ENCODE peak calls at places on chromosomes 7 and 10, in five cellular contexts. C is epithelial cell of esophagus, G is hepatocyte, L is astrocyte of the cerebellum, M is PC-3. K is an unnamed sample.

GRCh38 chr7:79357101-79357500 is 96.4 kb downstream of the MAGI2 start:
- DNase-seq in M (no peak), L (no peak), C (no peak), G (no peak), K (no peak)

GRCh38 chr10:44402465-44403205 is 17.7 kb upstream of the CXCL12 start:
- DNase-seq in G (no peak), C (no peak), L (no peak), M (no peak), K (no peak)

GRCh38 chr7:92621026-92621540 is 30.9 kb upstream of the FAM133B start:
- DNase-seq in C (peak; percentile 91), L (peak; percentile 98), M (peak; percentile 88), G (peak; percentile 84), K (peak; percentile 91)

GRCh38 chr10:7477538-7478334 is 66.9 kb upstream of the SFMBT2 start:
- DNase-seq in C (no peak), M (no peak), L (no peak), G (no peak), K (no peak)

GRCh38 chr7:87878208-87878735 is 2.0 kb downstream of the DBF4 start:
- DNase-seq in G (no peak), C (no peak), M (peak; percentile 5), L (no peak), K (no peak)

GRCh38 chr10:130809181-130809580 is 502.3 kb downstream of the TCERG1L start:
- DNase-seq in M (no peak), C (no peak), G (no peak), L (no peak), K (no peak)

GRCh38 chr10:117186832-117187615 is 10.3 kb upstream of the KCNK18 start:
- DNase-seq in L (no peak), M (peak; percentile 77), C (peak; percentile 91), G (no peak), K (no peak)

GRCh38 chr10:30915141-30915540 is 116.5 kb downstream of the ZNF438 start:
- DNase-seq in M (no peak), L (no peak), C (peak; percentile 8), G (no peak), K (peak; percentile 4)

GRCh38 chr10:104254493-104255243 is at the start of gene GSTO1:
- DNase-seq in G (peak; percentile 72), L (no peak), M (peak; percentile 52), C (peak; percentile 65), K (no peak)

GRCh38 chr10:4231439-4231838 is 446.4 kb upstream of the KLF6 start:
- DNase-seq in M (no peak), G (no peak), L (no peak), C (no peak), K (no peak)

GRCh38 chr10:113524120-113524519 is 28.7 kb upstream of the HABP2 start:
- DNase-seq in M (no peak), G (no peak), L (no peak), C (peak; percentile 7), K (no peak)

GRCh38 chr7:47186316-47186715 is 395.6 kb downstream of the TNS3 start:
- DNase-seq in G (no peak), C (no peak), L (no peak), M (no peak), K (no peak)

GRCh38 chr10:128173383-128173782 is 47.2 kb upstream of the MKI67 start:
- DNase-seq in G (no peak), L (no peak), C (peak; percentile 37), M (peak; percentile 48), K (no peak)

GRCh38 chr10:9858816-9859215 is 1158.9 kb upstream of the CELF2 start:
- DNase-seq in M (no peak), G (no peak), L (no peak), C (peak; percentile 6), K (no peak)

GRCh38 chr10:58698777-58699356 is 186.2 kb downstream of the BICC1 start:
- DNase-seq in M (no peak), C (no peak), G (no peak), L (no peak), K (no peak)

GRCh38 chr7:83547526-83547925 is 101.4 kb downstream of the SEMA3E start:
- DNase-seq in G (peak; percentile 52), L (peak; percentile 90), M (peak; percentile 95), C (peak; percentile 73), K (no peak)

GRCh38 chr7:130276796-130277762 is 10.4 kb downstream of the CPA2 start:
- DNase-seq in C (peak; percentile 66), L (peak; percentile 59), G (no peak), M (peak; percentile 40), K (no peak)

GRCh38 chr10:34656676-34657075 is 158.4 kb downstream of the PARD3 start:
- DNase-seq in M (no peak), C (no peak), G (no peak), L (no peak), K (no peak)

GRCh38 chr7:66929935-66930334 is 8.9 kb downstream of the TMEM248 start:
- DNase-seq in M (no peak), C (no peak), L (no peak), G (no peak), K (no peak)

GRCh38 chr7:21923663-21924062 is 22.0 kb downstream of the CDCA7L start:
- DNase-seq in C (no peak), L (no peak), M (peak; percentile 35), G (no peak), K (no peak)

GRCh38 chr10:47022311-47023131 is 111.3 kb downstream of the PTPN20 start:
- DNase-seq in L (no peak), M (no peak), C (no peak), G (no peak), K (no peak)

GRCh38 chr10:30701471-30702173 is 72.1 kb upstream of the LYZL2 start:
- DNase-seq in M (peak; percentile 72), C (peak; percentile 31), L (peak; percentile 62), G (no peak), K (no peak)

GRCh38 chr10:115941247-115941840 is 331.7 kb downstream of the GFRA1 start:
- DNase-seq in G (no peak), C (no peak), L (no peak), M (no peak), K (no peak)

GRCh38 chr10:1475095-1475583 is 262.2 kb downstream of the ADARB2 start:
- DNase-seq in M (no peak), G (no peak), C (no peak), L (no peak), K (no peak)

GRCh38 chr10:122062831-122063674 is 74.1 kb downstream of the TACC2 start:
- DNase-seq in C (peak; percentile 97), G (peak; percentile 93), M (peak; percentile 90), L (peak; percentile 24), K (peak; percentile 39)

GRCh38 chr10:30783939-30784500 is 154.5 kb upstream of the LYZL2 start:
- DNase-seq in M (peak; percentile 65), C (peak; percentile 59), G (peak; percentile 90), L (peak; percentile 85), K (peak; percentile 82)

GRCh38 chr7:23205861-23206510 is 24.1 kb downstream of the NUP42 start:
- DNase-seq in G (no peak), M (no peak), L (no peak), C (peak; percentile 23), K (no peak)

GRCh38 chr10:132219486-132219885 is 32.7 kb downstream of the DPYSL4 start:
- DNase-seq in L (no peak), C (no peak), G (no peak), M (no peak), K (no peak)

GRCh38 chr10:83522881-83523386 is 616.4 kb upstream of the GHITM start:
- DNase-seq in C (no peak), G (peak; percentile 10), L (peak; percentile 58), M (no peak), K (peak; percentile 78)

GRCh38 chr10:98170249-98171117 is 36.0 kb downstream of the R3HCC1L start:
- DNase-seq in C (peak; percentile 69), L (peak; percentile 28), M (peak; percentile 69), G (peak; percentile 63), K (no peak)

GRCh38 chr10:87818505-87819273 is 663 bp upstream of the ATAD1 start:
- DNase-seq in M (peak; percentile 32), G (peak; percentile 51), L (no peak), C (peak; percentile 47), K (no peak)
- H3K4me3 ChIP-seq in M (peak overlapping the region; percentile 98), G (peak overlapping the region; percentile 59), L (peak overlapping the region; percentile 78), C (peak overlapping the region; percentile 86), K (peak overlapping the region; percentile 76)

DNA sequence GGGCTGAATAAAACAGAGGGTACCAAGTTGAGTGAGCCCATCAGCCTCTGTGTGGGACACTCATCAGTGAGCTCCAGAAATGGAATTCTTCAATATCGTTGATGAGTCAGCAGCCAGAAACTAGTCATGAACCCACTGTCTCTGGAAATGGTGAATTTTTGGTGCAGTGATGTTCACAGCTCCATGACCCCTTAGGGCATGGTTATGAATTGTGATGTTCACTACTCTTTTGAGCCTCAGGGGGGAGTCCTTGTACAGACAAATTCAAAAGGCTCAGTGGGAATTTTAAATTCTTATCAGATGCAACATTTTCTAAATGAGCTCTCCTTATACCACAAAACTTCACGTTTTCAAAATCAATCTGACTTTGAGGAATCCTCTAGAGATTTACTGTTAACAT is 335.7 kb downstream of the PHTF2 start:
- DNase-seq in G (peak; percentile 38), M (peak; percentile 63), C (peak; percentile 55), L (peak; percentile 51), K (peak; percentile 68)
- TF ChIP-seq CTCF in G (peak; percentile 55), M (peak; percentile 65), C (peak; percentile 50), L (peak; percentile 65), K (peak; percentile 59)

GRCh38 chr7:103344453-103345149 is at the start of gene DNAJC2:
- DNase-seq in L (peak; percentile 86), G (peak; percentile 93), C (peak; percentile 96), M (peak; percentile 88), K (peak; percentile 81)
- H3K4me3 ChIP-seq in L (peak within 1 kb of the TSS; percentile 81), G (peak within 1 kb of the TSS; percentile 78), C (peak within 1 kb of the TSS; percentile 97), M (peak within 1 kb of the TSS; percentile 88), K (peak within 1 kb of the TSS; percentile 71)

GRCh38 chr7:108222236-108222892 is 92.2 kb upstream of the LAMB4 start:
- DNase-seq in G (no peak), L (no peak), C (peak; percentile 13), M (no peak), K (no peak)
- TF ChIP-seq CTCF in G (no peak), L (no peak), C (no peak), M (no peak), K (peak; percentile 8)

DNA sequence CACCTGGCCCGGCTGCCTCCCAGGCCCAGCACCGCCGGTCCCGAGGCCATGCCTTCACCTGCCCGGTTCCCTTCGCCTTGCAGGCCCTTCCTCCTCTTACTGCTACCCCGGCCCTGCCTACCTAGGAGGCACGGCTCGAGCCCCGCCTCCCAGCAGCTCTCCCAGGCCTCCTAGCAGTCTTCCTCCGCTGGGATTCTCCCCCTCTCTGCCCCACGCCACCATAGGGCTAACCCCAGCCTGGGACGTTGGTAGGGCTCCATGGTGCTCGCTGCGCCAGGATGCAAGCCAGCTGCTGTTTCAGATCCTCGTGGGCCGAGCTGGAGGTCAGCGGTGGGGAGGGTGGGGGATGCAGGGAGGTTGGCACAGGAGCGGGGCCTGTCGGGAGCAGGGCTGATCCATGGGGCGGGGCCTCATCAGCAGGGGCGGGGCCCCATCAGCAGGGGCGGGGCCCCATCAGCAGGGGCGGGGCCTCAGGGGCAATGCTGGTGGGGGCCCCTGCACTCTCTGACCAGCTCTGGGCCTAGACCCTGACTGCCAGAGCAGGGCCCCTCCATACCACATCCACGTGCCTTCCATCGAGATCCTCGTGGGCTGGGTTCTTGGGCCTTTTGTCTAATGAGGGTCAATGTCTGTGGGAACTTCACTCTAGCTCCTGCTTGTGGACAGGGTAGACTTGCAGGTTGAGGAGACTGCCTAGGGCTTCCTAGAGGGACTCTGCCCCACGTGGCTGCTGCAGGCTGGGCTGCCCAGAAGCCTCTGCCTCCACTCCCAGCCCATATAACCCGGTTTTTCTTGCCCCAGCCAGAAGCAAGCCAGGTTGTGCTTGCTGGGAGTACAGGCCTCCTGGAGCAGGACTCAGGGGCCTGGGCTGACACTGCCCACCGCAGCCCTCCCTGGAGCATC is 63.1 kb downstream of the RASGEF1A start:
- DNase-seq in M (no peak), C (peak; percentile 51), L (no peak), G (peak; percentile 36), K (no peak)
- H3K4me3 ChIP-seq in M (no peak overlapping the region), C (peak overlapping the region; percentile 25), L (no peak overlapping the region), G (no peak overlapping the region), K (no peak overlapping the region)

GRCh38 chr10:5283305-5284158 is 81.2 kb upstream of the UCN3 start:
- DNase-seq in L (peak; percentile 6), M (peak; percentile 53), C (peak; percentile 74), G (peak; percentile 74), K (no peak)
- TF ChIP-seq CTCF in L (peak; percentile 63), M (peak; percentile 69), C (peak; percentile 79), G (peak; percentile 64), K (peak; percentile 80)